ENCODE peak calls at places on chromosomes 13 and 19, in nine cellular contexts. P is cardiac muscle cell; G is testis; S is colonic mucosa; A is heart right ventricle; J is EL; Y is stimulated activated CD8-positive, alpha-beta memory T cell treated with anti-CD3 and anti-CD28 coated beads, Interleukin-7, amount 100 ng/mL, for 1 hour; N is EH; H is prostate gland. V is an unnamed sample.

GRCh38 chr19:13758795-13759194 is 5.5 kb upstream of the MRI1 start:
- DNase-seq in P (no peak), G (no peak), S (no peak), A (no peak), J (no peak), Y (no peak), N (no peak), H (no peak), V (no peak)

GRCh38 chr13:102504002-102504401 is 92.8 kb upstream of the TPP2 start:
- DNase-seq in P (no peak), G (no peak), S (no peak), A (no peak), J (no peak), Y (no peak), N (no peak), H (no peak), V (no peak)

GRCh38 chr19:41882568-41883462 is at the start of gene ARHGEF1:
- DNase-seq in P (peak), G (peak), S (peak), A (peak), J (peak), Y (no peak), N (peak), H (no peak), V (peak)

GRCh38 chr13:80048802-80049201 is 292.1 kb downstream of the SPRY2 start:
- DNase-seq in P (peak), G (peak), S (peak), A (peak), J (peak), Y (no peak), N (peak), H (no peak), V (peak)

GRCh38 chr13:44313674-44314073 is 60.0 kb upstream of the SERP2 start:
- DNase-seq in P (no peak), G (no peak), S (no peak), A (no peak), J (peak), Y (no peak), N (peak), H (no peak), V (no peak)

GRCh38 chr19:3154957-3155736 is 19.3 kb downstream of the GNA15 start:
- DNase-seq in P (no peak), G (peak), S (peak), A (peak), J (peak), Y (peak), N (peak), H (peak), V (no peak)

GRCh38 chr19:35342430-35342829 is 5.3 kb upstream of the FFAR1 start:
- DNase-seq in P (no peak), G (no peak), S (no peak), A (no peak), J (no peak), Y (no peak), N (no peak), H (no peak), V (no peak)

GRCh38 chr13:107563099-107563925 is 652.0 kb downstream of the LIG4 start:
- DNase-seq in P (no peak), G (no peak), S (no peak), A (no peak), J (no peak), Y (no peak), N (no peak), H (no peak), V (no peak)

GRCh38 chr19:54309811-54310210 is 3.2 kb downstream of the LILRA5 start:
- DNase-seq in P (no peak), G (no peak), S (no peak), A (no peak), J (no peak), Y (no peak), N (no peak), H (no peak), V (no peak)

GRCh38 chr13:113291997-113292862 is 4.8 kb upstream of the LAMP1 start:
- DNase-seq in P (peak), G (peak), S (peak), A (peak), J (peak), Y (no peak), N (peak), H (peak), V (peak)

GRCh38 chr13:101700598-101700997 is 248.1 kb downstream of the ITGBL1 start:
- DNase-seq in P (no peak), G (no peak), S (no peak), A (no peak), J (no peak), Y (no peak), N (peak), H (peak), V (no peak)

GRCh38 chr13:31945202-31945978 is 86.2 kb upstream of the FRY start:
- DNase-seq in P (peak), G (peak), S (peak), A (peak), J (peak), Y (no peak), N (peak), H (peak), V (peak)

GRCh38 chr13:111639994-111640393 is 319.6 kb downstream of the TEX29 start:
- DNase-seq in P (no peak), G (no peak), S (no peak), A (peak), J (no peak), Y (no peak), N (no peak), H (no peak), V (no peak)

GRCh38 chr13:63700366-63700765 is 2284.7 kb upstream of the PCDH20 start:
- DNase-seq in P (no peak), G (no peak), S (no peak), A (no peak), J (peak), Y (no peak), N (peak), H (no peak), V (no peak)

GRCh38 chr19:11152318-11153062 is 3.1 kb downstream of the SPC24 start:
- DNase-seq in P (no peak), G (peak), S (peak), A (peak), J (peak), Y (no peak), N (peak), H (peak), V (no peak)

GRCh38 chr19:17695198-17695597 is 7.0 kb upstream of the UNC13A start:
- DNase-seq in P (no peak), G (no peak), S (no peak), A (no peak), J (no peak), Y (no peak), N (no peak), H (no peak), V (no peak)

GRCh38 chr13:42561752-42562467 is 12.0 kb upstream of the TNFSF11 start:
- DNase-seq in P (no peak), G (no peak), S (no peak), A (no peak), J (no peak), Y (no peak), N (no peak), H (no peak), V (no peak)

GRCh38 chr13:103931885-103932284 is 865.7 kb upstream of the SLC10A2 start:
- DNase-seq in P (no peak), G (no peak), S (no peak), A (no peak), J (no peak), Y (no peak), N (no peak), H (no peak), V (no peak)

GRCh38 chr13:98172570-98173405 is 4.3 kb downstream of the RNF113B start:
- DNase-seq in P (no peak), G (no peak), S (no peak), A (no peak), J (peak), Y (no peak), N (peak), H (peak), V (peak)

GRCh38 chr13:27288397-27288796 is 17.8 kb downstream of the RASL11A start:
- DNase-seq in P (no peak), G (no peak), S (no peak), A (no peak), J (no peak), Y (no peak), N (no peak), H (no peak), V (no peak)

GRCh38 chr13:99275093-99275469 is 16.9 kb upstream of the GPR18 start:
- DNase-seq in P (no peak), G (no peak), S (no peak), A (no peak), J (peak), Y (no peak), N (peak), H (no peak), V (no peak)

GRCh38 chr13:23469901-23470525 is 36.5 kb upstream of the SACS start:
- DNase-seq in P (no peak), G (no peak), S (no peak), A (no peak), J (peak), Y (no peak), N (peak), H (no peak), V (peak)

GRCh38 chr13:93496985-93497673 is 270.5 kb downstream of the GPC6 start:
- DNase-seq in P (peak), G (no peak), S (no peak), A (no peak), J (no peak), Y (no peak), N (no peak), H (no peak), V (peak)

GRCh38 chr19:12723643-12724426 is at the start of gene TNPO2:
- DNase-seq in P (peak), G (peak), S (peak), A (peak), J (peak), Y (peak), N (peak), H (peak), V (peak)

GRCh38 chr13:110756268-110756667 is 42.8 kb downstream of the ING1 start:
- DNase-seq in P (no peak), G (no peak), S (no peak), A (no peak), J (peak), Y (no peak), N (peak), H (no peak), V (no peak)

GRCh38 chr19:33681081-33681680 is 59.4 kb downstream of the CHST8 start:
- DNase-seq in P (no peak), G (no peak), S (no peak), A (no peak), J (no peak), Y (no peak), N (no peak), H (no peak), V (no peak)

GRCh38 chr13:76969488-76970365 is 21.4 kb downstream of the ACOD1 start:
- DNase-seq in P (no peak), G (no peak), S (no peak), A (no peak), J (peak), Y (no peak), N (no peak), H (no peak), V (no peak)

GRCh38 chr19:17754634-17755532 is 3.6 kb downstream of the FCHO1 start:
- DNase-seq in P (no peak), G (no peak), S (no peak), A (no peak), J (no peak), Y (no peak), N (no peak), H (no peak), V (no peak)

GRCh38 chr19:18000981-18001836 is 6.8 kb upstream of the ARRDC2 start:
- DNase-seq in P (peak), G (peak), S (peak), A (peak), J (peak), Y (peak), N (peak), H (peak), V (peak)

GRCh38 chr13:91241249-91241648 is 106.2 kb upstream of the MIR17HG start:
- DNase-seq in P (no peak), G (no peak), S (no peak), A (no peak), J (no peak), Y (no peak), N (no peak), H (peak), V (no peak)

GRCh38 chr19:17483605-17484002 is 13.3 kb downstream of the SLC27A1 start:
- DNase-seq in P (no peak), G (no peak), S (no peak), A (no peak), J (no peak), Y (no peak), N (no peak), H (no peak), V (no peak)

GRCh38 chr13:65719831-65720230 is 1510.3 kb downstream of the PCDH9 start:
- DNase-seq in P (no peak), G (no peak), S (no peak), A (no peak), J (no peak), Y (no peak), N (no peak), H (no peak), V (no peak)

GRCh38 chr13:114096811-114097503 is 35.5 kb downstream of the RASA3 start:
- DNase-seq in P (no peak), G (no peak), S (no peak), A (no peak), J (no peak), Y (no peak), N (no peak), H (no peak), V (no peak)

GRCh38 chr13:54980651-54981050 is 1952.0 kb downstream of the OLFM4 start:
- DNase-seq in P (no peak), G (no peak), S (no peak), A (no peak), J (no peak), Y (no peak), N (no peak), H (no peak), V (no peak)

GRCh38 chr13:80955487-80955886 is 614.6 kb upstream of the SPRY2 start:
- DNase-seq in P (no peak), G (no peak), S (no peak), A (no peak), J (no peak), Y (no peak), N (no peak), H (no peak), V (no peak)